ENCODE peak calls at places on chromosome 17, in four cellular contexts. One of them, this sample, is unnamed.

GRCh38 chr17:21535686-21536085 is 156.6 kb upstream of the KCNJ18 start:
- DNase-seq in substantia nigra: no peak
- DNase-seq in GM23248: no peak
- DNase-seq in breast epithelium: no peak
- DNase-seq in this sample: no peak

GRCh38 chr17:36849871-36850348 is 87.4 kb upstream of the LHX1 start:
- DNase-seq in substantia nigra: no peak
- DNase-seq in GM23248: peak
- DNase-seq in breast epithelium: no peak
- DNase-seq in this sample: peak

GRCh38 chr17:41518031-41518430 is 659 bp downstream of the KRT15 start:
- DNase-seq in substantia nigra: no peak
- DNase-seq in GM23248: no peak
- DNase-seq in breast epithelium: no peak
- DNase-seq in this sample: no peak

GRCh38 chr17:72631568-72631967 is 460.9 kb downstream of the SLC39A11 start:
- DNase-seq in substantia nigra: no peak
- DNase-seq in GM23248: no peak
- DNase-seq in breast epithelium: no peak
- DNase-seq in this sample: no peak

GRCh38 chr17:20989991-20990855 is 52.6 kb downstream of the USP22 start:
- DNase-seq in substantia nigra: no peak
- DNase-seq in GM23248: no peak
- DNase-seq in breast epithelium: no peak
- DNase-seq in this sample: no peak

GRCh38 chr17:48181653-48182052 is 74.1 kb downstream of the SNX11 start:
- DNase-seq in substantia nigra: no peak
- DNase-seq in GM23248: peak
- DNase-seq in breast epithelium: no peak
- DNase-seq in this sample: peak

GRCh38 chr17:82967268-82968032 is 112.0 kb upstream of the METRNL start:
- DNase-seq in substantia nigra: no peak
- DNase-seq in GM23248: no peak
- DNase-seq in breast epithelium: no peak
- DNase-seq in this sample: no peak

GRCh38 chr17:59425085-59425901 is 93.8 kb downstream of the YPEL2 start:
- DNase-seq in substantia nigra: no peak
- DNase-seq in GM23248: peak
- DNase-seq in breast epithelium: no peak
- DNase-seq in this sample: peak

GRCh38 chr17:57881143-57881542 is 31.3 kb upstream of the MRPS23 start:
- DNase-seq in substantia nigra: no peak
- DNase-seq in GM23248: peak
- DNase-seq in breast epithelium: no peak
- DNase-seq in this sample: peak

GRCh38 chr17:1873418-1873817 is 43.6 kb downstream of the RPA1 start:
- DNase-seq in substantia nigra: no peak
- DNase-seq in GM23248: no peak
- DNase-seq in breast epithelium: no peak
- DNase-seq in this sample: no peak

GRCh38 chr17:15308758-15309157 is 32.6 kb downstream of the TEKT3 start:
- DNase-seq in substantia nigra: no peak
- DNase-seq in GM23248: no peak
- DNase-seq in breast epithelium: no peak
- DNase-seq in this sample: no peak

GRCh38 chr17:4142107-4142900 is 526 bp downstream of the ZZEF1 start:
- DNase-seq in substantia nigra: no peak
- DNase-seq in GM23248: peak
- DNase-seq in breast epithelium: no peak
- DNase-seq in this sample: peak

GRCh38 chr17:35766489-35766877 is 5.8 kb downstream of the C17orf50 start:
- DNase-seq in substantia nigra: no peak
- DNase-seq in GM23248: no peak
- DNase-seq in breast epithelium: no peak
- DNase-seq in this sample: no peak

GRCh38 chr17:35763767-35764122 is 3.1 kb downstream of the C17orf50 start:
- DNase-seq in substantia nigra: no peak
- DNase-seq in GM23248: no peak
- DNase-seq in breast epithelium: no peak
- DNase-seq in this sample: no peak

GRCh38 chr17:35765731-35766488 is 5.2 kb downstream of the C17orf50 start:
- DNase-seq in substantia nigra: no peak
- DNase-seq in GM23248: no peak
- DNase-seq in breast epithelium: no peak
- DNase-seq in this sample: no peak

GRCh38 chr17:35765086-35765710 is 4.5 kb downstream of the C17orf50 start:
- DNase-seq in substantia nigra: no peak
- DNase-seq in GM23248: no peak
- DNase-seq in breast epithelium: no peak
- DNase-seq in this sample: no peak

GRCh38 chr17:35764123-35764991 is 3.7 kb downstream of the C17orf50 start:
- DNase-seq in substantia nigra: peak
- DNase-seq in GM23248: peak
- DNase-seq in breast epithelium: peak
- DNase-seq in this sample: peak
- H3K27ac ChIP-seq in substantia nigra: peak
- H3K27ac ChIP-seq in GM23248: no peak
- H3K27ac ChIP-seq in breast epithelium: no peak
- H3K27ac ChIP-seq in this sample: no peak

GRCh38 chr17:63819131-63819530 is 8.1 kb upstream of the PSMC5 start:
- DNase-seq in substantia nigra: no peak
- DNase-seq in GM23248: no peak
- DNase-seq in breast epithelium: no peak
- DNase-seq in this sample: no peak
- H3K27ac ChIP-seq in substantia nigra: no peak
- H3K27ac ChIP-seq in GM23248: no peak
- H3K27ac ChIP-seq in breast epithelium: peak
- H3K27ac ChIP-seq in this sample: no peak

DNA sequence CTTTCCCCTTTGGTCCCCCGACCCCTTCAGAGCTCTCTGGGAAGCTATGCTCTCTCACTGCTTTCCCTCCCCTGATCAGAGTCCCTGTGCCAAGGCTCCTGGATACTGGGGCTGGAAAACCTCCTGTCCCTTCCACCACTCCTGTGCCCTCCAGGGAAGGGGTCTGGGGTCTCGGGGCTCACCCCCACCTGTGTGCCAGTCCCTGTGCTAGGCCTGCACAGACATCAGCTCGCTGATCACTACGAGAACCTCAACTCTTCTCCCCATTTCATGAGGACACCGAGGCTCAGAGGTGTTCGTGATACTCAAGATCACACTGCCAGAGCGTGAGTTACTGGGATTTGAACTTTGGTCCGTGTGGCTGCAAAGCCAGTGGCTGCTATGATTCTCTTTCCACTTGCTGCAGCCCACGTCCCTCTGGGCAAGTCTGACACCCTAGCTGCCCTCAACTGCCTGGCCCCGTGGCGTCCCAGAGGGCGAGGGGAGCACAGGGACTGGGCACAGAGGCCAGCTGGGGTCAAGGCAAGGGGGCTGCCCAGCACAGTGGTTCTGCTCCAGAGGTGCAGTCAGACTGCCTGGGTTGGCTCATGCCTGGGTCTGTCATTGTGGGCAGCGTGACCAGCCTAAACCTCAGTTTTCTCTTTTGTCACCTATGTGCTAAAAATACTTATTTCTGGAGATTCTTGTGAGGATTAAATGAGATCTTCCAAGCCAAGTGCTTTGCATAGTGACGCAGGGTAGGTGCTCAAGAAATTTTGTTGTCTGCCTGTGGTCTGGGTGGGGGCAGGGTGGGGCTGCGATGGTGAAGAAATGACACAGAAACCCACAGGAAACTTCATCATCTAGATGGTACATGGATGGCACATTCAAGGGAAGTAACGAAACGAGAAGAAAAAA is 43.9 kb upstream of the TOB1 start:
- DNase-seq in substantia nigra: no peak
- DNase-seq in GM23248: no peak
- DNase-seq in breast epithelium: no peak
- DNase-seq in this sample: no peak
- H3K27ac ChIP-seq in substantia nigra: no peak
- H3K27ac ChIP-seq in GM23248: no peak
- H3K27ac ChIP-seq in breast epithelium: peak
- H3K27ac ChIP-seq in this sample: no peak

GRCh38 chr17:80012751-80013741 is 22.6 kb downstream of the TBC1D16 start:
- DNase-seq in substantia nigra: no peak
- DNase-seq in GM23248: no peak
- DNase-seq in breast epithelium: no peak
- DNase-seq in this sample: no peak
- H3K27ac ChIP-seq in substantia nigra: no peak
- H3K27ac ChIP-seq in GM23248: no peak
- H3K27ac ChIP-seq in breast epithelium: no peak
- H3K27ac ChIP-seq in this sample: no peak

GRCh38 chr17:336110-337021 is 16.2 kb downstream of the RPH3AL start:
- DNase-seq in substantia nigra: no peak
- DNase-seq in GM23248: no peak
- DNase-seq in breast epithelium: peak
- DNase-seq in this sample: no peak
- H3K27ac ChIP-seq in substantia nigra: no peak
- H3K27ac ChIP-seq in GM23248: no peak
- H3K27ac ChIP-seq in breast epithelium: peak
- H3K27ac ChIP-seq in this sample: no peak

GRCh38 chr17:6574689-6575595 is 18.6 kb upstream of the PITPNM3 start:
- DNase-seq in substantia nigra: no peak
- DNase-seq in GM23248: peak
- DNase-seq in breast epithelium: no peak
- DNase-seq in this sample: peak
- H3K27ac ChIP-seq in substantia nigra: no peak
- H3K27ac ChIP-seq in GM23248: peak
- H3K27ac ChIP-seq in breast epithelium: peak
- H3K27ac ChIP-seq in this sample: peak

GRCh38 chr17:66398617-66399016 is 96.2 kb downstream of the PRKCA start:
- DNase-seq in substantia nigra: no peak
- DNase-seq in GM23248: no peak
- DNase-seq in breast epithelium: no peak
- DNase-seq in this sample: no peak
- H3K27ac ChIP-seq in substantia nigra: no peak
- H3K27ac ChIP-seq in GM23248: no peak
- H3K27ac ChIP-seq in breast epithelium: no peak
- H3K27ac ChIP-seq in this sample: no peak

GRCh38 chr17:16371742-16372141 is 9.1 kb upstream of the UBB start:
- DNase-seq in substantia nigra: no peak
- DNase-seq in GM23248: peak
- DNase-seq in breast epithelium: no peak
- DNase-seq in this sample: peak

GRCh38 chr17:16378631-16379282 is 2.1 kb upstream of the UBB start:
- DNase-seq in substantia nigra: no peak
- DNase-seq in GM23248: peak
- DNase-seq in breast epithelium: no peak
- DNase-seq in this sample: no peak

GRCh38 chr17:16374539-16374938 is 6.4 kb upstream of the UBB start:
- DNase-seq in substantia nigra: no peak
- DNase-seq in GM23248: no peak
- DNase-seq in breast epithelium: no peak
- DNase-seq in this sample: no peak

GRCh38 chr17:16377804-16378400 is 3.0 kb upstream of the UBB start:
- DNase-seq in substantia nigra: no peak
- DNase-seq in GM23248: peak
- DNase-seq in breast epithelium: no peak
- DNase-seq in this sample: peak

DNA sequence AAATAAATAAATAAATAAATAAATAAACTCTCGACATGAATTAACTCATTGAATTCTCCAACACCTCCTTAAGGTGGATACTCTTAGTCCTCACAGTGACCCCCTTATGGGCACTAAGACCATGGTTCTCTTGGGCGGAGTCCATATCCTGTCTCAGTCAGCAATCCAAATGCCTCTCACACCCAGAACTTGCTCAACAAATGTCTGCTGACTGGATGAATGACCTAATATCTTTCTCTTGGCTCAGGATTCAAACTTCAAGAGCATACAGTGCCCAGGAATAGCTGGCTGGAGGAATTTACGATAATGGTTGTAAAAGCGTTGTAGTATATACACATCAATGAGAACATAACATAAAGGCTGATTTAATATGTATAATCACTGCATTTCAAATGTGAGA is 6.8 kb upstream of the UBB start:
- DNase-seq in substantia nigra: no peak
- DNase-seq in GM23248: peak
- DNase-seq in breast epithelium: no peak
- DNase-seq in this sample: peak
- H3K27ac ChIP-seq in substantia nigra: no peak
- H3K27ac ChIP-seq in GM23248: no peak
- H3K27ac ChIP-seq in breast epithelium: no peak
- H3K27ac ChIP-seq in this sample: no peak